ENCODE peak calls at places on chromosomes 7 and 10, in four cellular contexts. L is IMR-90, P is endothelial cell of umbilical vein, G is K562. J is an unnamed sample.

GRCh38 chr7:71787513-71787912 is 624.6 kb downstream of the CALN1 start:
- DNase-seq in L (no peak), P (no peak), G (peak; percentile 17), J (no peak)

GRCh38 chr10:69861251-69862240 is 59.8 kb downstream of the COL13A1 start:
- DNase-seq in L (peak; percentile 73), P (peak; percentile 95), G (peak; percentile 30), J (no peak)

GRCh38 chr10:10830316-10831061 is 187.2 kb upstream of the CELF2 start:
- DNase-seq in L (peak; percentile 92), P (peak; percentile 93), G (no peak), J (no peak)

GRCh38 chr10:106551501-106551900 is 613.0 kb downstream of the SORCS1 start:
- DNase-seq in L (no peak), P (no peak), G (no peak), J (no peak)

GRCh38 chr10:132395704-132396494 is 1.1 kb upstream of the PWWP2B start:
- DNase-seq in L (no peak), P (peak; percentile 22), G (peak; percentile 51), J (no peak)

GRCh38 chr10:12403119-12403518 is 53.8 kb downstream of the CAMK1D start:
- DNase-seq in L (no peak), P (no peak), G (no peak), J (no peak)

GRCh38 chr10:60572511-60573194 is 183.0 kb upstream of the ANK3 start:
- DNase-seq in L (peak; percentile 67), P (peak; percentile 18), G (no peak), J (no peak)

GRCh38 chr7:99002827-99003212 is 124.5 kb downstream of the TRRAP start:
- DNase-seq in L (no peak), P (no peak), G (no peak), J (no peak)

DNA sequence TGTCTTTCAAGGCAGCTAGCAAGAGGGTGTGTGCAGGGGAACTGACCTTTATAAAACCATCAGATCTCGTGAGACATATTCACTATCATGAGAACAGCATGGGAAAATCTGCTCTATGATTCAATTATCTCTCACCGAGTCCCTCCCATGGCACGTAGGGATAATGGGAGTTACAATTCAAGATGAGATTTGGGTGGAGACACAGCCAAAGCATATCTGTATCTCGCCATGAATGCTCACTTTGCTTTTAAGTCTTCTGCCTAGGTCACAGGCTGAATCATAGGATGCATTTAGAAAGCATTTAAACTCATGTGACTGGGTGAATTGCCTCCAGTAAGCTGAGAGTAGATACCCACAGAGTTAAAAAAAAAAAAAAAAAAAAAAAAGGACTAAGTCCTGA is 220.0 kb downstream of the AGMO start:
- DNase-seq in L (no peak), P (no peak), G (no peak), J (no peak)
- TF ChIP-seq FOS in L (no peak), P (no peak), G (no peak), J (no peak)

DNA sequence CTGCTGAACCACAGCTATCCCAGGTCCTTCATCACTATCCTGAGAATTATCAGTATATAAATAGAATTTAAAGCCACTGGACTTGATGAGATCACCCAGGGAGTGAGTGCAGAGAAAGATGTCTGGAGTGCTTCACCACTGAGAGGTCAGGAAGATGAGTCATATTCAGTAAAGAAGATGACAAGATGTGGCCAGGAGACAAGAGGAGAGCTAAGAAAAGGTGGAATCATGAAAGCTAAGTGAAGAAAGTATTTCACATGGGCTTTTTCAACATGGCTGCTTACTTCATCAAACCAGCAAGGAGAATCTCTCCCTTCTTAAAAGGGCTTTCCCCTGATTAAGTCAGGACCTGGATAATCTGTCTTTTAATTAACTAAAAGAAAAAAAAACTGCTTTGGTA is 9.1 kb upstream of the PRKAR2B start:
- DNase-seq in L (peak; percentile 95), P (peak; percentile 21), G (peak; percentile 94), J (no peak)
- TF ChIP-seq FOS in L (peak; percentile 92), P (peak; percentile 77), G (peak; percentile 85), J (no peak)

GRCh38 chr7:134549366-134549765 is 456 bp downstream of the AKR1B15 start:
- DNase-seq in L (no peak), P (no peak), G (no peak), J (no peak)

GRCh38 chr7:134546903-134547737 is 1.8 kb upstream of the AKR1B15 start:
- DNase-seq in L (peak; percentile 62), P (peak; percentile 79), G (peak; percentile 77), J (peak; percentile 37)

GRCh38 chr7:134545918-134546317 is 3.0 kb upstream of the AKR1B15 start:
- DNase-seq in L (no peak), P (no peak), G (no peak), J (no peak)

GRCh38 chr7:134547738-134548054 is 1.2 kb upstream of the AKR1B15 start:
- DNase-seq in L (peak; percentile 74), P (no peak), G (peak; percentile 80), J (peak; percentile 39)

GRCh38 chr7:134548877-134549276 is at the start of gene AKR1B15:
- DNase-seq in L (peak; percentile 55), P (no peak), G (no peak), J (peak; percentile 62)
- TF ChIP-seq FOS in L (no peak), P (no peak), G (no peak), J (no peak)

GRCh38 chr7:106088014-106088413 is 24.1 kb downstream of the SYPL1 start:
- DNase-seq in L (no peak), P (peak; percentile 40), G (no peak), J (no peak)

GRCh38 chr7:106085015-106085414 is 27.1 kb downstream of the SYPL1 start:
- DNase-seq in L (no peak), P (no peak), G (no peak), J (no peak)

GRCh38 chr7:106092204-106092603 is 19.9 kb downstream of the SYPL1 start:
- DNase-seq in L (no peak), P (no peak), G (no peak), J (no peak)

GRCh38 chr7:106086062-106086461 is 26.1 kb downstream of the SYPL1 start:
- DNase-seq in L (no peak), P (no peak), G (no peak), J (no peak)

GRCh38 chr7:106089647-106090046 is 22.5 kb downstream of the SYPL1 start:
- DNase-seq in L (no peak), P (no peak), G (no peak), J (peak; percentile 28)
- TF ChIP-seq FOS in L (no peak), P (no peak), G (no peak), J (no peak)

DNA sequence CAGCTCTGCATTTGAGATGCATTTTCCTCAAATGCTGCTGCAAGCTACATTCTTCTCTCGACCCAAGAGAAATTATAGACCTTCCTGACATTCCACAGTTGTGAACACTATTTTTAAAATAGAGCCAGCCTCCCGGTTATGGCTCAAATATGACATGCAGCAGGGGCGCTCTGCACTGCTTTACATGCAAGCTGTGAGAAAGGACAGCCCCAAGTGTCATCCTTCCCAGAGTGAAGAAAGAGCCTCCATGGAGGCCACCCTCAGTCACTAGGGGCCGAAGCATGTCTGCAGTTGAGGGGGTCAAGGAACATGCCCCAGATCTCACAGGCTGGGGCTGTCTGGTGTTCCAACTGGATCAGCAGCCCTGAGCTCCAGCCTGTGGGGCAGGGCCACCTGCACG is 63.9 kb upstream of the CHST15 start:
- DNase-seq in L (no peak), P (no peak), G (no peak), J (no peak)
- TF ChIP-seq FOS in L (no peak), P (no peak), G (no peak), J (no peak)

J was measured in GM12878.